ENCODE peak calls at places on chromosome 13, in nine cellular contexts. W, Z, I, X, L, G, S, U and Q are unnamed samples.

GRCh38 chr13:113122571-113123225 is at the start of gene F10:
- DNase-seq in I (no peak), W (no peak), L (peak), G (no peak), X (no peak), S (peak), U (no peak), Z (peak), Q (no peak)

GRCh38 chr13:105219636-105220035 is 1315.8 kb downstream of the EFNB2 start:
- DNase-seq in X (no peak), G (no peak), W (no peak), I (no peak), S (no peak), Z (no peak), U (no peak), L (peak), Q (no peak)

GRCh38 chr13:72194531-72194930 is 327.5 kb upstream of the DACH1 start:
- DNase-seq in X (peak), L (peak), W (no peak), S (no peak), G (no peak), Z (no peak), I (no peak), U (no peak), Q (no peak)

GRCh38 chr13:98947925-98948324 is 29.9 kb downstream of the DOCK9 start:
- DNase-seq in W (no peak), I (no peak), L (no peak), G (no peak), U (no peak), S (no peak), Z (no peak), X (no peak), Q (no peak)

GRCh38 chr13:109645831-109646230 is 140.6 kb downstream of the IRS2 start:
- DNase-seq in I (no peak), W (no peak), X (no peak), U (no peak), G (no peak), L (peak), Z (no peak), S (no peak), Q (no peak)

GRCh38 chr13:39773833-39774232 is 118.4 kb downstream of the COG6 start:
- DNase-seq in W (no peak), S (no peak), X (no peak), G (no peak), Z (no peak), U (no peak), I (no peak), L (peak), Q (no peak)

GRCh38 chr13:64154514-64154913 is 2738.9 kb upstream of the PCDH20 start:
- DNase-seq in X (no peak), W (no peak), G (no peak), S (no peak), Z (no peak), I (no peak), L (peak), U (no peak), Q (no peak)

GRCh38 chr13:36476661-36477060 is 44.4 kb downstream of the CCNA1 start:
- DNase-seq in U (no peak), L (no peak), W (no peak), X (no peak), G (no peak), S (no peak), I (no peak), Z (no peak), Q (no peak)

GRCh38 chr13:79241697-79242096 is 164.4 kb downstream of the RBM26 start:
- DNase-seq in U (no peak), L (no peak), W (no peak), G (no peak), I (no peak), X (no peak), Z (no peak), S (no peak), Q (no peak)